ENCODE peak calls at places on chromosomes 5 and 9, in four cellular contexts. One of them, this sample, is unnamed.

GRCh38 chr5:53603009-53603687 is 42.7 kb downstream of the NDUFS4 start:
- DNase-seq in WTC11: no peak
- DNase-seq in A549: no peak
- DNase-seq in K562: no peak
- DNase-seq in this sample: no peak

GRCh38 chr5:150053231-150053626 is 33.1 kb downstream of the CSF1R start:
- DNase-seq in WTC11: no peak
- DNase-seq in A549: peak
- DNase-seq in K562: peak
- DNase-seq in this sample: no peak

GRCh38 chr5:74647096-74647495 is 6.6 kb upstream of the ENC1 start:
- DNase-seq in WTC11: no peak
- DNase-seq in A549: no peak
- DNase-seq in K562: no peak
- DNase-seq in this sample: no peak

GRCh38 chr9:2824564-2824963 is 19.3 kb downstream of the PUM3 start:
- DNase-seq in WTC11: peak
- DNase-seq in A549: peak
- DNase-seq in K562: no peak
- DNase-seq in this sample: no peak

GRCh38 chr5:88033191-88033590 is 235.5 kb downstream of the TMEM161B start:
- DNase-seq in WTC11: no peak
- DNase-seq in A549: no peak
- DNase-seq in K562: no peak
- DNase-seq in this sample: no peak

GRCh38 chr9:112705773-112706427 is 12.0 kb downstream of the INIP start:
- DNase-seq in WTC11: peak
- DNase-seq in A549: peak
- DNase-seq in K562: peak
- DNase-seq in this sample: peak

GRCh38 chr9:109801484-109801883 is 21.5 kb downstream of the PALM2AKAP2 start:
- DNase-seq in WTC11: no peak
- DNase-seq in A549: no peak
- DNase-seq in K562: no peak
- DNase-seq in this sample: no peak

GRCh38 chr5:135456238-135457099 is 4.3 kb upstream of the TIFAB start:
- DNase-seq in WTC11: peak
- DNase-seq in A549: peak
- DNase-seq in K562: peak
- DNase-seq in this sample: peak

GRCh38 chr5:71533614-71534013 is 53.5 kb upstream of the MCCC2 start:
- DNase-seq in WTC11: no peak
- DNase-seq in A549: peak
- DNase-seq in K562: peak
- DNase-seq in this sample: no peak

GRCh38 chr9:116574027-116574679 is 113.0 kb upstream of the TRIM32 start:
- DNase-seq in WTC11: no peak
- DNase-seq in A549: peak
- DNase-seq in K562: no peak
- DNase-seq in this sample: peak

GRCh38 chr5:38393636-38394035 is 135.3 kb downstream of the EGFLAM start:
- DNase-seq in WTC11: no peak
- DNase-seq in A549: no peak
- DNase-seq in K562: no peak
- DNase-seq in this sample: no peak

GRCh38 chr5:154485850-154486426 is 7.9 kb upstream of the HAND1 start:
- DNase-seq in WTC11: no peak
- DNase-seq in A549: no peak
- DNase-seq in K562: no peak
- DNase-seq in this sample: no peak

GRCh38 chr5:3121813-3122212 is 370.3 kb upstream of the IRX2 start:
- DNase-seq in WTC11: no peak
- DNase-seq in A549: no peak
- DNase-seq in K562: no peak
- DNase-seq in this sample: no peak

GRCh38 chr5:148515460-148515859 is 131.7 kb downstream of the FBXO38 start:
- DNase-seq in WTC11: no peak
- DNase-seq in A549: no peak
- DNase-seq in K562: no peak
- DNase-seq in this sample: no peak

GRCh38 chr9:33151007-33151557 is 16.1 kb downstream of the B4GALT1 start:
- DNase-seq in WTC11: no peak
- DNase-seq in A549: peak
- DNase-seq in K562: peak
- DNase-seq in this sample: peak

GRCh38 chr9:35806101-35806500 is 6.0 kb downstream of the SPAG8 start:
- DNase-seq in WTC11: no peak
- DNase-seq in A549: no peak
- DNase-seq in K562: no peak
- DNase-seq in this sample: no peak

GRCh38 chr9:110303136-110303535 is 34.5 kb downstream of the TXNDC8 start:
- DNase-seq in WTC11: no peak
- DNase-seq in A549: no peak
- DNase-seq in K562: no peak
- DNase-seq in this sample: no peak

GRCh38 chr5:137415231-137415681 is 83.9 kb downstream of the SPOCK1 start:
- DNase-seq in WTC11: no peak
- DNase-seq in A549: no peak
- DNase-seq in K562: no peak
- DNase-seq in this sample: no peak
- TF ChIP-seq HMGXB4 in WTC11: no peak
- TF ChIP-seq HMGXB4 in A549: no peak
- TF ChIP-seq HMGXB4 in K562: no peak
- TF ChIP-seq HMGXB4 in this sample: no peak

GRCh38 chr5:9624196-9624947 is 5.8 kb downstream of the TAS2R1 start:
- DNase-seq in WTC11: no peak
- DNase-seq in A549: no peak
- DNase-seq in K562: no peak
- DNase-seq in this sample: no peak
- TF ChIP-seq HMGXB4 in WTC11: no peak
- TF ChIP-seq HMGXB4 in A549: no peak
- TF ChIP-seq HMGXB4 in K562: no peak
- TF ChIP-seq HMGXB4 in this sample: no peak

GRCh38 chr9:130214921-130215320 is 42.7 kb downstream of the NCS1 start:
- DNase-seq in WTC11: no peak
- DNase-seq in A549: no peak
- DNase-seq in K562: no peak
- DNase-seq in this sample: no peak

GRCh38 chr9:130213898-130214761 is 41.9 kb downstream of the NCS1 start:
- DNase-seq in WTC11: peak
- DNase-seq in A549: no peak
- DNase-seq in K562: peak
- DNase-seq in this sample: no peak

GRCh38 chr9:130215341-130216119 is 43.3 kb downstream of the NCS1 start:
- DNase-seq in WTC11: no peak
- DNase-seq in A549: no peak
- DNase-seq in K562: no peak
- DNase-seq in this sample: no peak

GRCh38 chr9:130211548-130212226 is 39.5 kb downstream of the NCS1 start:
- DNase-seq in WTC11: no peak
- DNase-seq in A549: no peak
- DNase-seq in K562: no peak
- DNase-seq in this sample: no peak

DNA sequence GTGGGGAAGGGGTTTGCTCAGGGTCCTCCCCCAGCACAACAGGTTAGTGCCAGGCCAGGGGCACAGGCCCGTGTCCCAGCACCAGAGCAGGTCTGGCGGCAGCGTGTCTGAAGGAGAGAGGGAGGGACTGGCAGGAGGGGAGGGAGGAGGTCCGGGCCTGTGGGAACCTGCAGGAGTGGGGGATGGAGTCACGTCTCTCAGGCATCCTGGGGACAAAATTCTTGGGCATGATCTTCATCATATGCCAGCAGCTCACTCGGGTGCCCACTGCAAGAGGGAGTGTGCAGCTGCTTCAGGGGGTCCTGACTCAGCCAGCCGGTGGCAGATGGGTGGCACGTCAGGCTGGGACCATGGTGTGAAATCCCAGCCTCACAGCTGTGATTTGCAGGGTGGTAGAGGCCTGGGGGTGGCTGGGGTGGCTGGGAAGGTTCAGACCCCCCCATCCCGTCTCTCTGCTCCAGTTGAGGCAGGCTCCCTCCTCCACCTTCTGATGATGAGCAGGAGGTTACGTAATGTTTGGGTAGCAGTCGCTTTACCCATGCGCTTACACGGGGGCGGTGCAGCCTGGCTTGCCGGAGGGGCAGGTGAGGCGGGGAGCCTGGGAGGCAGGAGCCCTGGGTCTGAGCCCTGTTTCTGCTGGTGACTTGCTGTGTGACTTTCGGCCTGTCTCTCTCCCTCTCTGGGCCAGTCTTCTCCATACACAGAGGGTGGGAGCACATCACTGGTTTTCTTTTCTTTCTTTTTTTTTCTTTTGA is 40.5 kb downstream of the NCS1 start:
- DNase-seq in WTC11: no peak
- DNase-seq in A549: no peak
- DNase-seq in K562: no peak
- DNase-seq in this sample: no peak
- TF ChIP-seq HMGXB4 in WTC11: no peak
- TF ChIP-seq HMGXB4 in A549: no peak
- TF ChIP-seq HMGXB4 in K562: no peak
- TF ChIP-seq HMGXB4 in this sample: no peak

GRCh38 chr9:88949425-88949824 is 41.8 kb upstream of the S1PR3 start:
- DNase-seq in WTC11: no peak
- DNase-seq in A549: peak
- DNase-seq in K562: peak
- DNase-seq in this sample: no peak
- TF ChIP-seq HMGXB4 in WTC11: no peak
- TF ChIP-seq HMGXB4 in A549: no peak
- TF ChIP-seq HMGXB4 in K562: no peak
- TF ChIP-seq HMGXB4 in this sample: no peak

GRCh38 chr9:14107495-14107894 is 206.4 kb downstream of the NFIB start:
- DNase-seq in WTC11: no peak
- DNase-seq in A549: no peak
- DNase-seq in K562: no peak
- DNase-seq in this sample: no peak

GRCh38 chr9:14106699-14107098 is 207.2 kb downstream of the NFIB start:
- DNase-seq in WTC11: no peak
- DNase-seq in A549: no peak
- DNase-seq in K562: no peak
- DNase-seq in this sample: no peak

GRCh38 chr9:14099737-14100136 is 214.2 kb downstream of the NFIB start:
- DNase-seq in WTC11: no peak
- DNase-seq in A549: no peak
- DNase-seq in K562: no peak
- DNase-seq in this sample: no peak

GRCh38 chr9:14104501-14104900 is 209.4 kb downstream of the NFIB start:
- DNase-seq in WTC11: no peak
- DNase-seq in A549: no peak
- DNase-seq in K562: no peak
- DNase-seq in this sample: no peak

GRCh38 chr9:14103115-14103514 is 210.8 kb downstream of the NFIB start:
- DNase-seq in WTC11: no peak
- DNase-seq in A549: no peak
- DNase-seq in K562: no peak
- DNase-seq in this sample: no peak
- TF ChIP-seq HMGXB4 in WTC11: no peak
- TF ChIP-seq HMGXB4 in A549: no peak
- TF ChIP-seq HMGXB4 in K562: no peak
- TF ChIP-seq HMGXB4 in this sample: no peak

DNA sequence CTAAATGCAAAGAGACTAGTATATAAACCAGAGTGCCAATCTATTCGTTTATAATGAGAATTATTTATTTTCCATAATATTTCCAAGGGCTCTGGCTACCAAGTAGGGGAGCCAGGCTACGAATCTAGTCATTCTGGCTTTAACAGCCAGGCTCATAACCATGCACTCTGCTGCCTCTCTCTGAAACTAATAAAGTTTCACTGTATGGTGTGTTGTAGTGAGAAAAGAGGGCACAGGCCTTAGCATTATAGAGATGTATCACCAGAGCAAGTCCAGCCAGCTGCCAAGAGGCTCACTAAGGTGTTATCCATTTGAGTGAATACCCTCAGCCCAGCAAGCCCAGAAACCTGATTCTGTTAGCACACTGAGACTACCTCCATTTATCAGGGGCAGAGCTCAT is 4.4 kb downstream of the HEMGN start:
- DNase-seq in WTC11: no peak
- DNase-seq in A549: no peak
- DNase-seq in K562: no peak
- DNase-seq in this sample: no peak
- TF ChIP-seq HMGXB4 in WTC11: no peak
- TF ChIP-seq HMGXB4 in A549: no peak
- TF ChIP-seq HMGXB4 in K562: no peak
- TF ChIP-seq HMGXB4 in this sample: no peak

GRCh38 chr5:13783731-13784130 is 160.8 kb downstream of the DNAH5 start:
- DNase-seq in WTC11: no peak
- DNase-seq in A549: no peak
- DNase-seq in K562: no peak
- DNase-seq in this sample: no peak

GRCh38 chr5:13786016-13786415 is 158.5 kb downstream of the DNAH5 start:
- DNase-seq in WTC11: no peak
- DNase-seq in A549: no peak
- DNase-seq in K562: no peak
- DNase-seq in this sample: no peak

DNA sequence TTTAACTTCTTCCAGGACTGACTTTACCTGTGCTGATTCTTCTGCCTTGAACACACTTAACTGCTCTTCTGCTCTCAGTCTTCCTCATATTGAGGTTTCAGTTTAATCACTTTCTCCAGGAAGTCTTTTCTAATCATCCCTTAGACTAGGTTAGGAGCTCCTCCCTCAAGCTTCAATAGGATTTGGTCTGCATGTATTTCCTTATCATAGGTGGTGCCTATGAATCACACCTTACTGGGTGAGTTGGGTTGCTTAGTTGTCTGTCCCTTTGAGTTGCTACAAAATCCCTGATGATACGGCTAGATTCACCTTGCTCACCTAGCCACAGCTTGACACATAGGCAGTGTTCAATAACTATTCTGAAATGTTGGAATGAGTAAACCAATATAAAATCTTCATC is 164.4 kb downstream of the DNAH5 start:
- DNase-seq in WTC11: no peak
- DNase-seq in A549: no peak
- DNase-seq in K562: no peak
- DNase-seq in this sample: no peak
- TF ChIP-seq HMGXB4 in WTC11: no peak
- TF ChIP-seq HMGXB4 in A549: no peak
- TF ChIP-seq HMGXB4 in K562: no peak
- TF ChIP-seq HMGXB4 in this sample: no peak

GRCh38 chr5:178777557-178777956 is 47.1 kb upstream of the ZNF354A start:
- DNase-seq in WTC11: no peak
- DNase-seq in A549: no peak
- DNase-seq in K562: no peak
- DNase-seq in this sample: no peak
- TF ChIP-seq HMGXB4 in WTC11: no peak
- TF ChIP-seq HMGXB4 in A549: no peak
- TF ChIP-seq HMGXB4 in K562: no peak
- TF ChIP-seq HMGXB4 in this sample: no peak